ENCODE peak calls at places on chromosomes 5 and 9, in six cellular contexts. One of them, this sample, is unnamed.

GRCh38 chr5:2727620-2728019 is 23.9 kb downstream of the IRX2 start:
- DNase-seq in GM12891: no peak
- DNase-seq in GM12878: no peak
- DNase-seq in K562: no peak
- DNase-seq in HepG2: no peak
- DNase-seq in H1: no peak
- DNase-seq in this sample: no peak

GRCh38 chr9:114181583-114182409 is 26.5 kb downstream of the COL27A1 start:
- DNase-seq in K562: no peak
- DNase-seq in HepG2: no peak
- DNase-seq in GM12878: no peak
- DNase-seq in H1: no peak
- DNase-seq in GM12891: no peak
- DNase-seq in this sample: no peak

GRCh38 chr9:128113526-128114325 is 13.8 kb downstream of the PTGES2 start:
- DNase-seq in K562: no peak
- DNase-seq in H1: no peak
- DNase-seq in GM12891: no peak
- DNase-seq in GM12878: no peak
- DNase-seq in HepG2: no peak
- DNase-seq in this sample: no peak

GRCh38 chr5:122972877-122973276 is 63.6 kb downstream of the PPIC start:
- DNase-seq in K562: no peak
- DNase-seq in H1: no peak
- DNase-seq in GM12878: no peak
- DNase-seq in GM12891: no peak
- DNase-seq in HepG2: no peak
- DNase-seq in this sample: no peak

GRCh38 chr5:32612134-32612888 is 27.0 kb downstream of the SUB1 start:
- DNase-seq in K562: no peak
- DNase-seq in GM12891: no peak
- DNase-seq in GM12878: no peak
- DNase-seq in H1: no peak
- DNase-seq in HepG2: no peak
- DNase-seq in this sample: no peak

GRCh38 chr5:169970911-169971436 is 9.3 kb downstream of the INSYN2B start:
- DNase-seq in K562: no peak
- DNase-seq in HepG2: no peak
- DNase-seq in GM12878: no peak
- DNase-seq in GM12891: no peak
- DNase-seq in H1: no peak
- DNase-seq in this sample: no peak

GRCh38 chr5:110439280-110439679 is 287.2 kb downstream of the TMEM232 start:
- DNase-seq in H1: no peak
- DNase-seq in HepG2: no peak
- DNase-seq in K562: no peak
- DNase-seq in GM12878: no peak
- DNase-seq in GM12891: no peak
- DNase-seq in this sample: no peak

GRCh38 chr5:33933723-33934544 is 2.3 kb upstream of the RXFP3 start:
- DNase-seq in K562: no peak
- DNase-seq in HepG2: no peak
- DNase-seq in GM12878: peak; percentile 77
- DNase-seq in H1: no peak
- DNase-seq in GM12891: no peak
- DNase-seq in this sample: no peak

GRCh38 chr5:39360483-39361071 is 3.7 kb downstream of the C9 start:
- DNase-seq in GM12891: no peak
- DNase-seq in K562: no peak
- DNase-seq in GM12878: no peak
- DNase-seq in H1: no peak
- DNase-seq in HepG2: no peak
- DNase-seq in this sample: no peak

GRCh38 chr9:1125741-1126140 is 75.6 kb downstream of the DMRT2 start:
- DNase-seq in GM12878: no peak
- DNase-seq in H1: no peak
- DNase-seq in GM12891: no peak
- DNase-seq in HepG2: no peak
- DNase-seq in K562: no peak
- DNase-seq in this sample: no peak

GRCh38 chr9:137544176-137544755 is 5.9 kb downstream of the PNPLA7 start:
- DNase-seq in H1: no peak
- DNase-seq in GM12878: no peak
- DNase-seq in HepG2: no peak
- DNase-seq in K562: no peak
- DNase-seq in GM12891: no peak
- DNase-seq in this sample: no peak

GRCh38 chr5:86964889-86965288 is 302.8 kb upstream of the RASA1 start:
- DNase-seq in K562: no peak
- DNase-seq in GM12891: no peak
- DNase-seq in H1: no peak
- DNase-seq in GM12878: no peak
- DNase-seq in HepG2: no peak
- DNase-seq in this sample: no peak

GRCh38 chr5:137708062-137708461 is 27.8 kb downstream of the KLHL3 start:
- DNase-seq in HepG2: no peak
- DNase-seq in GM12891: no peak
- DNase-seq in K562: no peak
- DNase-seq in GM12878: no peak
- DNase-seq in H1: no peak
- DNase-seq in this sample: no peak

GRCh38 chr5:14008819-14009311 is 64.4 kb upstream of the DNAH5 start:
- DNase-seq in GM12878: no peak
- DNase-seq in K562: no peak
- DNase-seq in GM12891: no peak
- DNase-seq in H1: no peak
- DNase-seq in HepG2: peak; percentile 50
- DNase-seq in this sample: no peak

GRCh38 chr9:71352837-71353236 is 231.4 kb upstream of the TRPM3 start:
- DNase-seq in K562: no peak
- DNase-seq in HepG2: no peak
- DNase-seq in H1: no peak
- DNase-seq in GM12878: no peak
- DNase-seq in GM12891: no peak
- DNase-seq in this sample: no peak

GRCh38 chr5:107570805-107571531 is 99.8 kb downstream of the EFNA5 start:
- DNase-seq in HepG2: peak; percentile 2
- DNase-seq in GM12878: peak; percentile 94
- DNase-seq in K562: no peak
- DNase-seq in GM12891: peak; percentile 27
- DNase-seq in H1: no peak
- DNase-seq in this sample: peak; percentile 36

GRCh38 chr5:168106008-168106761 is 185.3 kb upstream of the WWC1 start:
- DNase-seq in K562: no peak
- DNase-seq in GM12878: no peak
- DNase-seq in GM12891: no peak
- DNase-seq in H1: no peak
- DNase-seq in HepG2: peak; percentile 13
- DNase-seq in this sample: no peak

GRCh38 chr5:133025804-133026663 is at the start of gene ZCCHC10:
- DNase-seq in K562: peak; percentile 97
- DNase-seq in GM12878: peak; percentile 56
- DNase-seq in HepG2: peak; percentile 86
- DNase-seq in H1: peak; percentile 96
- DNase-seq in GM12891: peak; percentile 78
- DNase-seq in this sample: peak; percentile 84

GRCh38 chr9:20200900-20201495 is 412.2 kb upstream of the SLC24A2 start:
- DNase-seq in HepG2: no peak
- DNase-seq in GM12878: no peak
- DNase-seq in GM12891: no peak
- DNase-seq in K562: no peak
- DNase-seq in H1: no peak
- DNase-seq in this sample: no peak

GRCh38 chr9:74952281-74953151 is at the start of gene C9orf40:
- DNase-seq in HepG2: peak; percentile 70
- DNase-seq in GM12891: peak; percentile 68
- DNase-seq in GM12878: peak; percentile 38
- DNase-seq in K562: peak; percentile 93
- DNase-seq in H1: peak; percentile 94
- DNase-seq in this sample: peak; percentile 66
- TF ChIP-seq POLR2A in HepG2: peak; percentile 42
- TF ChIP-seq POLR2A in GM12891: peak; percentile 11
- TF ChIP-seq POLR2A in GM12878: peak; percentile 87
- TF ChIP-seq POLR2A in K562: peak; percentile 81
- TF ChIP-seq POLR2A in H1: peak; percentile 65
- TF ChIP-seq POLR2A in this sample: peak; percentile 79

DNA sequence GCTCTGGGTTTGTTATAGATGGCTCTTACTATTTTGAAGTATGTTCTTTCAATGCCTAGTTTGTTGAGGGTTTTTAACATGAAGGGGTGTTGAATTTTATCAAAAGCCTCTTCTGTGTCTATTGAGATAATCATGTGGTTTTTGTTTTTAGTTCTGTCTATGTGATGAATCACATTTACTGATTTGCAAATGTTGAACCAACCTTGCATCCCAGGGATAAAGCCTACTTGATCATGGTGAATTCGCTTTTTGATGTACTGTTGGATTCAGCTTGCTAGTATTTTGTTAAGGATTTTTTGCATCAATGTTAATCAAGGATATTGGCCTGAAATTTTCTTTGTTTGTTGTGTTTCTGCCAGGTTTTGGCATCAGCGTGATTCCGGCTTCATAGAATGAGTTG is 25.5 kb downstream of the CCDC180 start:
- DNase-seq in HepG2: no peak
- DNase-seq in H1: no peak
- DNase-seq in GM12878: no peak
- DNase-seq in GM12891: no peak
- DNase-seq in K562: no peak
- DNase-seq in this sample: no peak
- TF ChIP-seq TAF1 in HepG2: no peak
- TF ChIP-seq TAF1 in H1: no peak
- TF ChIP-seq TAF1 in GM12878: no peak
- TF ChIP-seq TAF1 in GM12891: no peak
- TF ChIP-seq TAF1 in K562: no peak
- TF ChIP-seq TAF1 in this sample: no peak

DNA sequence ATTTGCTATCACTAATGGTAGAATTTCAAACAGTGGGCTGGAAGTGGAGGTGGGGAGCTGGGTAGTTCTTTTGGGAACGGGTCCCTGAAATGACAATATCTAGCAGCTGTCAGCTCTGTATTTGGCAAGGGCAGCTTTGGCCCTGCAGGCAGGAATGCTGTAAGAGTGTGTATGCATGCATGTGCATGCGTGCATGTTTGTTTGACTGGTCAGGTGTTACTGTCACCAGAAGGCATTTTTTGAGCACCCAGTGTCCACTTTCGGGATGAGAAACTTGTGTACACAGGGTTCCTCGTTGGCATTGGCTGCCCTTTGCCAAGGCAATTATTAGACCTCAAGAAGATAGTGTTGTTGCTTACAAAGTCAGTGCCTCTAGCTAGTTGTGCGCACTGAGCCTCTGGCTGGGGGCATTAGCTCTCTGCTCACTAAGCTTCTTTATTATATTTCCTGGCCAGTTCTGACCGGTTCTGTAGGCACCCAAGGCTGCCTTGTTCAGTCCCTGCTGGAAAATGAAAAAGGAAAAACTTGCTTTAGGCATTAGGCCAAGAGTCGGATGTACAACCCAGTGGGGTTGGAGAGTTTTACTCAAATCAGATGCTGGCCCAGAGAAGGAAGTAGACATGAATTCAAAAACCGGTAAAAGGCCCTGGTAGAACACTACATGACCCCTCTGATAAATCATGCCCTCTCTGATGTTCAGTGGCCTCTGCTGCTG is 2.0 kb downstream of the CYFIP2 start:
- DNase-seq in H1: no peak
- DNase-seq in K562: no peak
- DNase-seq in GM12891: no peak
- DNase-seq in HepG2: no peak
- DNase-seq in GM12878: no peak
- DNase-seq in this sample: no peak
- TF ChIP-seq POLR2AphosphoS5 in H1: no peak
- TF ChIP-seq POLR2AphosphoS5 in K562: no peak
- TF ChIP-seq POLR2AphosphoS5 in GM12891: no peak
- TF ChIP-seq POLR2AphosphoS5 in HepG2: no peak
- TF ChIP-seq POLR2AphosphoS5 in GM12878: no peak
- TF ChIP-seq POLR2AphosphoS5 in this sample: no peak

GRCh38 chr5:97183100-97183929 is at the start of gene RIOK2:
- DNase-seq in GM12891: peak; percentile 55
- DNase-seq in GM12878: peak; percentile 96
- DNase-seq in HepG2: peak; percentile 94
- DNase-seq in H1: peak; percentile 88
- DNase-seq in K562: peak; percentile 98
- DNase-seq in this sample: peak; percentile 47
- TF ChIP-seq POLR2A in GM12891: peak; percentile 84
- TF ChIP-seq POLR2A in GM12878: peak; percentile 86
- TF ChIP-seq POLR2A in HepG2: peak; percentile 66
- TF ChIP-seq POLR2A in H1: peak; percentile 86
- TF ChIP-seq POLR2A in K562: peak; percentile 86
- TF ChIP-seq POLR2A in this sample: peak; percentile 78

GRCh38 chr9:119959846-119960545 is 590.8 kb upstream of the BRINP1 start:
- DNase-seq in GM12878: no peak
- DNase-seq in K562: no peak
- DNase-seq in GM12891: no peak
- DNase-seq in H1: no peak
- DNase-seq in HepG2: no peak
- DNase-seq in this sample: no peak

GRCh38 chr9:119961774-119962408 is 592.7 kb upstream of the BRINP1 start:
- DNase-seq in K562: peak; percentile 52
- DNase-seq in H1: peak; percentile 91
- DNase-seq in GM12891: peak; percentile 5
- DNase-seq in GM12878: no peak
- DNase-seq in HepG2: peak; percentile 12
- DNase-seq in this sample: no peak

GRCh38 chr9:119967867-119968535 is 598.8 kb upstream of the BRINP1 start:
- DNase-seq in K562: no peak
- DNase-seq in GM12878: no peak
- DNase-seq in H1: no peak
- DNase-seq in GM12891: no peak
- DNase-seq in HepG2: no peak
- DNase-seq in this sample: no peak

GRCh38 chr9:119963258-119963797 is 594.1 kb upstream of the BRINP1 start:
- DNase-seq in GM12891: no peak
- DNase-seq in H1: peak; percentile 57
- DNase-seq in GM12878: no peak
- DNase-seq in HepG2: no peak
- DNase-seq in K562: no peak
- DNase-seq in this sample: no peak

DNA sequence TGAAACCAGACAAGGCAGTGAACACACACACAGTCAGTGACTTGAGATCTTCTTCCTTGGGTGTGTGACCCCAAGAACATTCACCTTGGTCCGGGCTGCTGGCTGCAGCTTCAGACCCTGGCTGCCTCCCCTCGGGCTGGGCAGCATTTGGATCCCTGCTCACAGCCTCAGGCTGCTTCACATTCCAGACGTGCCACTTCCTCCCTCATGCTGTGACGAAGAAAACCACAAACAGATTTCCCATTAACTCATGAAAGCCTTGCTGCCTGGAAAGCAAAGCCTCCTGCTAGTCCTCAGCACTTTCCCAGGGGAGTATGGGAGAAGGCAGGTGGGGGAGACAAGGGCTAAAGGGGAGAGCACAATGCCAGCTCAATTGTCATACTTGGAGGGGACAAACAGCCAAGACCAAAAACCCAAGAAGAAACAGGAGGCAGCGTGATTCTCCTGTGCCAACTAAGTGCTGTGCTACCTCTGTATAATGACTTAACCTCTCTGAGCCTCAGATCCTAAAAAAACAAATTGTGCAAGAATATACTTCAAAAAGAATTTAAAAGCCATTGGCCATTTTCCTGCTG is 594.6 kb upstream of the BRINP1 start:
- DNase-seq in GM12878: no peak
- DNase-seq in GM12891: no peak
- DNase-seq in H1: peak; percentile 74
- DNase-seq in HepG2: peak; percentile 39
- DNase-seq in K562: no peak
- DNase-seq in this sample: no peak
- TF ChIP-seq TAF1 in GM12878: no peak
- TF ChIP-seq TAF1 in GM12891: no peak
- TF ChIP-seq TAF1 in H1: peak; percentile 46
- TF ChIP-seq TAF1 in HepG2: no peak
- TF ChIP-seq TAF1 in K562: no peak
- TF ChIP-seq TAF1 in this sample: no peak